ENCODE peak calls at places on chromosomes 7 and 10, in six cellular contexts. P is PC-9, N is MM.1S, Q is endothelial cell, C is foreskin fibroblast, U is GM12864. I is an unnamed sample.

GRCh38 chr7:128425851-128426250 is 16.1 kb upstream of the IMPDH1 start:
- DNase-seq in P (peak), N (peak), Q (peak), C (peak), U (no peak), I (peak)

GRCh38 chr7:73703985-73704639 is 15.4 kb downstream of the STX1A start:
- DNase-seq in P (no peak), N (no peak), Q (peak), C (no peak), U (no peak), I (peak)

GRCh38 chr10:133608855-133609254 is 17.7 kb downstream of the FRG2B start:
- DNase-seq in P (no peak), N (peak), Q (no peak), C (peak), U (no peak), I (no peak)

GRCh38 chr7:28958235-28958945 is at the start of gene TRIL:
- DNase-seq in P (no peak), N (no peak), Q (peak), C (peak), U (no peak), I (peak)

GRCh38 chr10:131786756-131787605 is 113.8 kb upstream of the PPP2R2D start:
- DNase-seq in P (no peak), N (peak), Q (peak), C (peak), U (no peak), I (peak)

GRCh38 chr10:45374451-45375052 is 536 bp downstream of the ALOX5 start:
- DNase-seq in P (peak), N (no peak), Q (peak), C (no peak), U (no peak), I (no peak)

GRCh38 chr10:26389533-26389932 is 48.6 kb upstream of the APBB1IP start:
- DNase-seq in P (no peak), N (no peak), Q (no peak), C (no peak), U (no peak), I (no peak)

GRCh38 chr10:87844837-87845623 is 18.3 kb downstream of the KLLN start:
- DNase-seq in P (no peak), N (no peak), Q (no peak), C (peak), U (no peak), I (no peak)

GRCh38 chr7:106374437-106374836 is 89.7 kb upstream of the NAMPT start:
- DNase-seq in P (no peak), N (no peak), Q (no peak), C (no peak), U (no peak), I (no peak)

GRCh38 chr10:101161494-101162299 is 30.6 kb downstream of the TLX1 start:
- DNase-seq in P (peak), N (peak), Q (peak), C (peak), U (peak), I (peak)

GRCh38 chr7:128210590-128211570 is 30.2 kb upstream of the LEP start:
- DNase-seq in P (no peak), N (no peak), Q (no peak), C (no peak), U (no peak), I (no peak)

GRCh38 chr10:108615576-108616320 is 1307.6 kb downstream of the XPNPEP1 start:
- DNase-seq in P (no peak), N (no peak), Q (no peak), C (no peak), U (no peak), I (no peak)

GRCh38 chr7:4694653-4695335 is 12.7 kb downstream of the FOXK1 start:
- DNase-seq in P (no peak), N (no peak), Q (no peak), C (peak), U (no peak), I (peak)

GRCh38 chr7:42914726-42915045 is 2.8 kb upstream of the C7orf25 start:
- DNase-seq in P (no peak), N (no peak), Q (no peak), C (no peak), U (no peak), I (no peak)

GRCh38 chr7:106170216-106170615 is 58.1 kb upstream of the SYPL1 start:
- DNase-seq in P (no peak), N (no peak), Q (no peak), C (no peak), U (no peak), I (no peak)

GRCh38 chr10:130021373-130021950 is 57.4 kb upstream of the EBF3 start:
- DNase-seq in P (no peak), N (no peak), Q (no peak), C (peak), U (no peak), I (no peak)

GRCh38 chr7:143490719-143491306 is 13.1 kb downstream of the TAS2R41 start:
- DNase-seq in P (no peak), N (no peak), Q (peak), C (no peak), U (no peak), I (no peak)
- TF ChIP-seq CTCF in P (peak), N (peak), Q (no peak), C (peak), U (peak), I (no peak)

GRCh38 chr10:118800920-118801319 is 46.1 kb upstream of the CACUL1 start:
- DNase-seq in P (peak), N (no peak), Q (peak), C (no peak), U (no peak), I (peak)
- TF ChIP-seq CTCF in P (peak), N (peak), Q (no peak), C (peak), U (peak), I (peak)

GRCh38 chr10:110806335-110806734 is 65.4 kb upstream of the PDCD4 start:
- DNase-seq in P (no peak), N (no peak), Q (no peak), C (no peak), U (no peak), I (no peak)

GRCh38 chr10:110810625-110811024 is 61.1 kb upstream of the PDCD4 start:
- DNase-seq in P (no peak), N (no peak), Q (no peak), C (no peak), U (no peak), I (no peak)

GRCh38 chr10:110808123-110808522 is 63.6 kb upstream of the PDCD4 start:
- DNase-seq in P (no peak), N (no peak), Q (no peak), C (no peak), U (no peak), I (no peak)

GRCh38 chr10:110805292-110805691 is 66.4 kb upstream of the PDCD4 start:
- DNase-seq in P (no peak), N (peak), Q (no peak), C (no peak), U (no peak), I (no peak)

DNA sequence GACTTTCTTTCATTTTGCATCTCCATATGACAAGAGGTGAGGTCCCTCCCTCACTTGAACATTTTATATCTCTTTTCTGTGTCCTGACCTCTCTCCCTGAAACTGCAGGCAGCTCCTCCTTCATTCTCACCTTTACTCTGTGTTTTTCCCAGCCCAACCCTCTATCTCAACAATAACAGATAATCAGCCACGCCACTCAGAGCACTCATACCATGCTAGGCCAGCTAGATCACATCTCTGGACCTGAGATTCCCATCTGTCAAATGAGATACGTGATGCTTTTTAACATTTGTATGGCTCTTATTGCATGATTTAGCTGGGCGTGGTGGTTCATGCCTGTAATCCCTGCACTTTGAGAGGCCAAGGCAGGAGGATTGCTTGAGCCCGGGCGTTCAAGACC is 63.1 kb upstream of the PDCD4 start:
- DNase-seq in P (no peak), N (no peak), Q (no peak), C (no peak), U (no peak), I (no peak)
- TF ChIP-seq CTCF in P (no peak), N (no peak), Q (no peak), C (no peak), U (no peak), I (no peak)

GRCh38 chr10:97888134-97888533 is 38.5 kb downstream of the GOLGA7B start:
- DNase-seq in P (no peak), N (no peak), Q (no peak), C (no peak), U (no peak), I (no peak)

GRCh38 chr10:97889461-97890265 is 40.0 kb downstream of the GOLGA7B start:
- DNase-seq in P (peak), N (no peak), Q (no peak), C (peak), U (no peak), I (no peak)

GRCh38 chr10:97886264-97886663 is 36.6 kb downstream of the GOLGA7B start:
- DNase-seq in P (no peak), N (no peak), Q (no peak), C (no peak), U (no peak), I (no peak)

GRCh38 chr10:97887399-97887798 is 37.8 kb downstream of the GOLGA7B start:
- DNase-seq in P (no peak), N (no peak), Q (no peak), C (no peak), U (no peak), I (no peak)

GRCh38 chr10:97888641-97889262 is 39.1 kb downstream of the GOLGA7B start:
- DNase-seq in P (peak), N (no peak), Q (no peak), C (peak), U (no peak), I (no peak)
- TF ChIP-seq CTCF in P (no peak), N (no peak), Q (no peak), C (no peak), U (no peak), I (no peak)

GRCh38 chr10:97943294-97943693 is 87.1 kb downstream of the CRTAC1 start:
- DNase-seq in P (no peak), N (no peak), Q (no peak), C (no peak), U (no peak), I (no peak)
- TF ChIP-seq CTCF in P (peak), N (peak), Q (peak), C (no peak), U (no peak), I (no peak)

DNA sequence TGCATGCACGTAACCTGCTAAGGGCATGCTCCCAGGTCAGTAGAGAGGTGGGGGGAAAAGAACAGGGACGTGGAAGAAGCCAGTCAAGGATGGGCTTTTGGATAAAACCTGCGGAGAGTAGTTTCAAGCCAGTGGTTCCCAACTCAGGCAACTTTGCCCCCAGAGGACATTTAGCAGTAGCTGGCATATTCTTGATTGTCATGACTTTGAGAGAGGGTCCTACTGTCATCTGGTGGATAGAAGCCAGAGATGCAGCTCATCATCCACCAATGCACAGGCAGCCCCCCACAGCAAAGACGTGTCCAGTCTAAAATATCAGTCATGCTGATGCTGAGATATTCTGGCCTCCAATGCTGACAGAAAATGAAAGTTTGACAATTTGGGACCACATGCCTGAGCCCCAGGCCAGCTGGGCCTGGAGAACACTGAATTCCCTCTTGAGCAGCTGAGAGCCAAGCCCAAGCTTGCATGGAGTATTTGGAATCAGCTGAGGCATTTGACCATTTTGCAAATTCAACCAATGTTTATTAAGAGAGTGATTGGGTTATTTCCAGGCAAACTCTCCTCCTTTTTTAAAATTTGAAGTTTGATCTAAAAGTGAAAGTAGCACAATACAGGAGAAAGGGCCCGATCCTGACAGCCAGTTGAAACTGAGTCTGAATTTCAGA is 110.0 kb upstream of the C7orf33 start:
- DNase-seq in P (no peak), N (no peak), Q (no peak), C (no peak), U (no peak), I (no peak)
- TF ChIP-seq CTCF in P (no peak), N (no peak), Q (no peak), C (no peak), U (peak), I (no peak)

I was measured in testis.